ENCODE peak calls at places on chromosomes 5 and 9, in six cellular contexts. D is esophagus squamous epithelium, W is AML-193, Y is iPS-NIHi11, A is activated T-cell treated with anti-CD3 and anti-CD28 coated beads for 1 hour, F is astrocyte of the spinal cord. L is an unnamed sample.

GRCh38 chr9:20321683-20322082 is 300.6 kb downstream of the MLLT3 start:
- DNase-seq in A (peak), F (no peak), Y (no peak), D (no peak), W (no peak), L (no peak)

GRCh38 chr9:91157891-91158660 is 203.6 kb downstream of the AUH start:
- DNase-seq in A (no peak), F (no peak), Y (no peak), D (no peak), W (no peak), L (no peak)

GRCh38 chr9:98536542-98537173 is 172.1 kb downstream of the GABBR2 start:
- DNase-seq in A (no peak), D (no peak), F (no peak), W (peak), Y (peak), L (no peak)

GRCh38 chr5:73693573-73694061 is 67.6 kb downstream of the ARHGEF28 start:
- DNase-seq in W (no peak), F (peak), D (no peak), A (no peak), Y (peak), L (no peak)

GRCh38 chr9:85602742-85603141 is 139.0 kb downstream of the AGTPBP1 start:
- DNase-seq in Y (no peak), F (no peak), W (no peak), D (no peak), A (no peak), L (no peak)

GRCh38 chr5:5422819-5423515 is 490 bp downstream of the ICE1 start:
- DNase-seq in F (no peak), W (no peak), Y (no peak), D (no peak), A (no peak), L (no peak)

GRCh38 chr5:107486489-107486888 is 184.2 kb downstream of the EFNA5 start:
- DNase-seq in F (peak), Y (no peak), W (peak), A (no peak), D (no peak), L (peak)

GRCh38 chr9:109117856-109118801 is 1.6 kb downstream of the TMEM245 start:
- DNase-seq in W (no peak), Y (no peak), A (peak), F (peak), D (no peak), L (peak)

GRCh38 chr5:72622152-72622760 is 115.0 kb upstream of the ZNF366 start:
- DNase-seq in W (no peak), Y (no peak), A (no peak), D (no peak), F (no peak), L (no peak)

GRCh38 chr5:40569549-40570270 is 110.0 kb upstream of the PTGER4 start:
- DNase-seq in Y (no peak), D (no peak), A (no peak), F (peak), W (no peak), L (no peak)

GRCh38 chr5:115360036-115360685 is 63.7 kb upstream of the CCDC112 start:
- DNase-seq in F (peak), A (no peak), D (no peak), W (no peak), Y (no peak), L (no peak)

GRCh38 chr9:21336467-21336866 is 1.3 kb upstream of the KLHL9 start:
- DNase-seq in A (no peak), F (no peak), D (no peak), Y (no peak), W (peak), L (no peak)

GRCh38 chr5:157464518-157465171 is 4.6 kb downstream of the NIPAL4 start:
- DNase-seq in W (peak), D (no peak), A (peak), F (peak), Y (peak), L (peak)